ENCODE peak calls at places on chromosomes 6 and 20, in eight cellular contexts. D is ovary; G is transverse colon; W is ascending aorta; Y is Peyer's patch; M is cardiac muscle cell; I is CD4-positive, alpha-beta T cell; X is OCI-LY7. J is an unnamed sample.

GRCh38 chr20:60465993-60466682 is 507.9 kb downstream of the CDH26 start:
- DNase-seq in D (no peak), G (no peak), W (no peak), Y (no peak), M (no peak), I (no peak), X (no peak), J (no peak)

GRCh38 chr6:15527838-15528617 is 134.8 kb downstream of the DTNBP1 start:
- DNase-seq in D (no peak), G (no peak), W (no peak), Y (no peak), M (no peak), I (no peak), X (no peak), J (peak; percentile 14)

GRCh38 chr20:34643919-34644318 is 33.0 kb downstream of the PIGU start:
- DNase-seq in D (no peak), G (no peak), W (no peak), Y (no peak), M (peak; percentile 93), I (no peak), X (no peak), J (no peak)

GRCh38 chr6:145247677-145248419 is 487.5 kb downstream of the EPM2A start:
- DNase-seq in D (no peak), G (no peak), W (no peak), Y (no peak), M (peak; percentile 95), I (no peak), X (no peak), J (peak; percentile 80)

GRCh38 chr6:146289816-146290588 is 253.6 kb upstream of the RAB32 start:
- DNase-seq in D (no peak), G (no peak), W (no peak), Y (no peak), M (peak; percentile 86), I (no peak), X (no peak), J (peak; percentile 20)

GRCh38 chr20:5474646-5475550 is 158.1 kb upstream of the PROKR2 start:
- DNase-seq in D (no peak), G (no peak), W (no peak), Y (no peak), M (no peak), I (no peak), X (no peak), J (no peak)

GRCh38 chr20:44750081-44750805 is 4.6 kb downstream of the KCNK15 start:
- DNase-seq in D (no peak), G (no peak), W (no peak), Y (no peak), M (no peak), I (no peak), X (no peak), J (peak; percentile 43)

GRCh38 chr6:47076422-47077344 is 34.6 kb upstream of the ADGRF1 start:
- DNase-seq in D (peak; percentile 50), G (peak; percentile 17), W (no peak), Y (no peak), M (peak; percentile 35), I (no peak), X (no peak), J (no peak)

GRCh38 chr6:158852312-158853071 is 33.3 kb upstream of the EZR start:
- DNase-seq in D (no peak), G (no peak), W (no peak), Y (no peak), M (no peak), I (no peak), X (no peak), J (no peak)

GRCh38 chr6:158856261-158856660 is 37.1 kb upstream of the EZR start:
- DNase-seq in D (peak; percentile 49), G (no peak), W (no peak), Y (no peak), M (no peak), I (no peak), X (no peak), J (no peak)

GRCh38 chr6:158853072-158853871 is 34.1 kb upstream of the EZR start:
- DNase-seq in D (peak; percentile 65), G (peak; percentile 94), W (peak; percentile 76), Y (peak; percentile 89), M (peak; percentile 93), I (peak; percentile 80), X (peak; percentile 85), J (peak; percentile 96)

GRCh38 chr6:158854214-158855101 is 35.3 kb upstream of the EZR start:
- DNase-seq in D (no peak), G (no peak), W (no peak), Y (no peak), M (peak; percentile 74), I (no peak), X (peak; percentile 60), J (no peak)

DNA sequence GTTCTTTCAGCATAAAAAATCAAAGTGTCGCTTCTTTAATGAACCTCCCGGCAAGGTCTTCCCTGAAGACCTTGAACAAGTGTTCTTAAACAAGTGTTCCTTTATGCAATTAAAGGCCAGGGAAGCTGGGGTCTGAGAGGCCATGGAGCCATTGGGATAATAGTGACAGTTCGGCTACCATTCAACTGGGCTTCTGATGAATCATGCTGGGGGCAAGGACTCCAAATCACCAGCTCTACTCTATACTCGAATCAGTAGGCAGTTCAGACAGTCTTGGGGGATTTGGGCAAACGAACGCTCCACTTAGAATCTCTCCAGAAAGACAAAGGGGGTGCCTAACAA is 34.7 kb upstream of the EZR start:
- DNase-seq in D (no peak), G (no peak), W (no peak), Y (no peak), M (no peak), I (no peak), X (no peak), J (no peak)
- H3K27ac ChIP-seq in D (no peak overlapping the region), G (peak overlapping the region; percentile 90), W (no peak overlapping the region), Y (peak overlapping the region; percentile 80), M (peak overlapping the region; percentile 55), I (peak overlapping the region; percentile 86), X (peak overlapping the region; percentile 74), J (peak overlapping the region; percentile 97)

GRCh38 chr20:2753456-2754040 is 46.9 kb downstream of the CPXM1 start:
- DNase-seq in D (no peak), G (no peak), W (peak; percentile 40), Y (no peak), M (no peak), I (no peak), X (no peak), J (no peak)

GRCh38 chr20:2754426-2754825 is 46.0 kb downstream of the CPXM1 start:
- DNase-seq in D (no peak), G (no peak), W (peak; percentile 25), Y (no peak), M (peak; percentile 22), I (no peak), X (no peak), J (no peak)

GRCh38 chr20:2751347-2751867 is 49.0 kb downstream of the CPXM1 start:
- DNase-seq in D (no peak), G (no peak), W (peak; percentile 61), Y (no peak), M (no peak), I (no peak), X (no peak), J (no peak)

GRCh38 chr20:2751868-2752630 is 48.4 kb downstream of the CPXM1 start:
- DNase-seq in D (peak; percentile 78), G (peak; percentile 50), W (peak; percentile 63), Y (no peak), M (peak; percentile 23), I (peak; percentile 35), X (no peak), J (no peak)

DNA sequence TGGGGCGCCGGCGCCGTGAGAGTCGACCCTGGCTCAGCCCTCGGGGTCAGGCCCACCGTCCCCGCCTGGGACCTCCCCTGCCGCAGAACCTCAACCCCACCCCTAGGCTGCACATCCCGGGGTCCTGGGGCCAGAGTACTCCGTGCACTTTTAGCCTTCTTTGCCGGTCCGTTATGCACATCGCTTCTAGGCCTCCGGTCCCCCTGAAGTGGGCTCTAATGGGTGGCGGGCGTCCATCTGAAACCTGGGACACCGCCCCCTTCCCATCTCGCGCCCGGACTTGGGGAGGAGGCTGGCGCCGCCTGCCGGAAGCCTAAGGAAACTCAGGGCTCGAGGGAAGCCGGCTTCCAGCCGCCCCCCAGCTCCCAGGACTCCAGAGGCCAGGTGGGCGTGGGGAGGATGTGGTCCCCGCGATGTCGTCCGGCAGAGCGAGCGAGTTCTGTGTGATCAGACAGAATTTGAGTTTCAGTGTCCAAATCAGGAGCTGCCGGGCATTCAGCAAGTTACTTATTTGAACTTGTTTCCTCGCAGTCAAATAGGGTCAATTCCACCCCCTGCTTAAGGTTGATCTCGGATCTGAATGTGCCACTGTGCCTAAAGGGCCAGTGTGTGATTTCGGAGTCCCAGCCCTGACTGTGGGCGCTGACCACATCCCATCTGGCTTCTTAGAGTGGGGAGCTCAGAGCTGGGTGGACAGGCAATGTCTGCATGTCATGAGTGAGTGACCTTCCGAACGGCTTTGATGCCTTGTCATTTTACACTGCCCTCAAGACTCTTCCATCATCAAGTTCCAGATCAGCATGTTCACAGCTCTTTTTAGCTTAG is 47.6 kb downstream of the CPXM1 start:
- DNase-seq in D (peak; percentile 71), G (peak; percentile 38), W (peak; percentile 65), Y (no peak), M (peak; percentile 57), I (peak; percentile 26), X (no peak), J (peak; percentile 44)
- TF ChIP-seq CTCF in D (peak; percentile 53), G (peak; percentile 64), W (peak; percentile 50), Y (peak; percentile 48), M (peak; percentile 89), I (peak; percentile 81), X (peak; percentile 68), J (peak; percentile 82)

DNA sequence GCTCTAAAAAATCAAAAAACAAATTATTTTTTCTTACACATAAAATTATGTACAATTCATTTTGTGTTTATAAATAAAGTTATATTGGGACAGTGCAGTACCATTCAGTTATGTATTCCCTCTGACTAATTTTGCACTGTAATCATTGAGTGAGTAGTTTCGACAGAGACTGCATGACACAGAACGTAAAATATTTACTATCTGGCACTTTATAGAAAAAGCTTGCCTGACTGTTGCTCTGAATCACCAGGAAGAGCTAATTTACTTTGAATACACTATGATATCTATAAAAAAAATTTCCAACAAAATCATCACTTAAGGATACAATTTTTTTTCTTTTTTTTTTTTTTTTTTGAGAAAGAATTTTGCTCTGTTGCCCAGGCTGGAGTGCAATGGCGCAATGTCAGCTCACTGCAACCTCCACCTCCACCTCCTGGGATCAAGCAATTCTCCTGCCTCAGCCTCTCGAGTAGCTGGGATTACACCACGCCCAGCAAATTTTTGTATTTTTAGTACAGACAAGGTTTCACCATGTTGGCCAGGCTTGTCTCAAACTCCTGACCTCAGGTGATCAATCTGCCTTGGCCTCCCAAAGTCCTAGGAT is 11.0 kb upstream of the KHDC1L start:
- DNase-seq in D (no peak), G (no peak), W (no peak), Y (no peak), M (peak; percentile 82), I (no peak), X (no peak), J (peak; percentile 75)
- H3K27ac ChIP-seq in D (no peak overlapping the region), G (no peak overlapping the region), W (no peak overlapping the region), Y (no peak overlapping the region), M (no peak overlapping the region), I (no peak overlapping the region), X (no peak overlapping the region), J (peak overlapping the region; percentile 77)

DNA sequence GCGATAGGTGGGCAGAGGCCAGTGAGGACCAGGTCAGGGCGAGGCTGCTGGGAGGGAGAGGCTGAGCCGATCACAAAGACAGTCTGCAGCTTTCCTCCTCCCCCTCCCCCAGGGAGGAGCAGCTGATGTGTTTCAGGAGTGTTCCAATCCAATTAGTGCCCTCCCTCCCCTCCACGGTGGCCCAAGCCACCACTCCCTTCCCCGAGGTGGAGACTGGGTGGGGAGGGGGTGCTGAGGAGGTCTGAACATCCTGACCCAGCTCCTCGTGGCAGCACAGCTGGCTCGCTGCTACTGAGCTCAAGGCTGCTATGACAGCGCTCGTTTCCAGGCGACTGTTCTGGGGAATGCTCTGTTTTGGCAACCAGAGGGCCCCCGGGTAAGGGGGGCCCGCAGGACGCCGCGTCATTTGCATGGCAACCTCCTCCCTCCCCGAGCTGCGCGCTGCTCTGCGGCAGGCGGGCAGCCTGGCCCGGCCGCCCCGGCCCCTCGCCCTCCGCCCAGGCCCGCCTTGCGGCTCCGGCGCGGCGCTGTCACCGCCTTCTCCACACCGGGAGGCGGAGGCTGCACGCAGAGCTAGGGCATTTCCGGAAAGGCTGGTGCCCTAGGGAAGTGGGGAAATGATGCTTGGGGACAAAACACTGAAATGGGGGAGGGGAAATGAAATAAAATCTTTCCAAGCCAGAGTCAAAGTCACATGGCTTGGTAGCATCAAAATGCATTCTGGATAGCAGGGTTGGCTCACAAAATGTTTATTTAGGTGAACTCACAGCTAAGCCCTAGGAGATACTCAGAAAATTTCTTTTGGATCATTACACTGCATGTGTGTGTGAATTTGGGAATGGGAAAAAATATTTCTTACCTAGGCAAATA is 67.4 kb upstream of the PIM1 start:
- DNase-seq in D (peak; percentile 91), G (peak; percentile 88), W (peak; percentile 96), Y (peak; percentile 85), M (peak; percentile 96), I (peak; percentile 55), X (peak; percentile 86), J (peak; percentile 78)
- TF ChIP-seq CTCF in D (no peak), G (no peak), W (no peak), Y (peak; percentile 30), M (no peak), I (no peak), X (peak; percentile 38), J (no peak)

J was measured in RWPE1.